ENCODE peak calls at places on chromosome 2, in ten cellular contexts. One of them, this sample, is unnamed.

GRCh38 chr2:230968921-230969672 is 26.8 kb upstream of the SPATA3 start:
- DNase-seq in breast epithelium: no peak
- DNase-seq in body of pancreas: no peak
- DNase-seq in upper lobe of right lung: no peak
- DNase-seq in ascending aorta: no peak
- DNase-seq in HL-60: no peak
- DNase-seq in mammary epithelial cell: no peak
- DNase-seq in Peyer's patch: no peak
- DNase-seq in suprapubic skin: no peak
- DNase-seq in Karpas-422: peak; percentile 68
- DNase-seq in this sample: no peak

GRCh38 chr2:134718095-134718955 is 475 bp downstream of the TMEM163 start:
- DNase-seq in HL-60: peak; percentile 13
- DNase-seq in mammary epithelial cell: no peak
- DNase-seq in body of pancreas: peak; percentile 47
- DNase-seq in upper lobe of right lung: peak; percentile 78
- DNase-seq in suprapubic skin: no peak
- DNase-seq in breast epithelium: no peak
- DNase-seq in Peyer's patch: peak; percentile 54
- DNase-seq in Karpas-422: peak; percentile 48
- DNase-seq in ascending aorta: no peak
- DNase-seq in this sample: no peak

GRCh38 chr2:74457129-74457548 is 1.1 kb upstream of the WBP1 start:
- DNase-seq in Peyer's patch: no peak
- DNase-seq in mammary epithelial cell: no peak
- DNase-seq in body of pancreas: no peak
- DNase-seq in suprapubic skin: no peak
- DNase-seq in breast epithelium: no peak
- DNase-seq in upper lobe of right lung: no peak
- DNase-seq in HL-60: peak; percentile 34
- DNase-seq in ascending aorta: no peak
- DNase-seq in Karpas-422: no peak
- DNase-seq in this sample: no peak

GRCh38 chr2:212791579-212791978 is 253.0 kb upstream of the ERBB4 start:
- DNase-seq in mammary epithelial cell: no peak
- DNase-seq in Peyer's patch: no peak
- DNase-seq in upper lobe of right lung: no peak
- DNase-seq in ascending aorta: no peak
- DNase-seq in HL-60: peak; percentile 8
- DNase-seq in suprapubic skin: no peak
- DNase-seq in Karpas-422: no peak
- DNase-seq in breast epithelium: no peak
- DNase-seq in body of pancreas: no peak
- DNase-seq in this sample: no peak

GRCh38 chr2:42614838-42615237 is 46.4 kb downstream of the MTA3 start:
- DNase-seq in HL-60: no peak
- DNase-seq in Peyer's patch: peak; percentile 53
- DNase-seq in ascending aorta: no peak
- DNase-seq in Karpas-422: no peak
- DNase-seq in upper lobe of right lung: no peak
- DNase-seq in body of pancreas: no peak
- DNase-seq in mammary epithelial cell: no peak
- DNase-seq in suprapubic skin: no peak
- DNase-seq in breast epithelium: no peak
- DNase-seq in this sample: no peak

GRCh38 chr2:135904590-135904989 is 28.3 kb upstream of the MCM6 start:
- DNase-seq in body of pancreas: no peak
- DNase-seq in Karpas-422: no peak
- DNase-seq in upper lobe of right lung: no peak
- DNase-seq in breast epithelium: no peak
- DNase-seq in mammary epithelial cell: peak; percentile 36
- DNase-seq in ascending aorta: no peak
- DNase-seq in suprapubic skin: no peak
- DNase-seq in HL-60: no peak
- DNase-seq in Peyer's patch: no peak
- DNase-seq in this sample: peak; percentile 15

GRCh38 chr2:105802587-105802986 is 57.9 kb downstream of the NCK2 start:
- DNase-seq in upper lobe of right lung: no peak
- DNase-seq in HL-60: no peak
- DNase-seq in suprapubic skin: no peak
- DNase-seq in body of pancreas: no peak
- DNase-seq in breast epithelium: no peak
- DNase-seq in mammary epithelial cell: peak; percentile 47
- DNase-seq in Karpas-422: no peak
- DNase-seq in Peyer's patch: peak; percentile 69
- DNase-seq in ascending aorta: no peak
- DNase-seq in this sample: peak; percentile 74

GRCh38 chr2:9199716-9200633 is 6.6 kb upstream of the ASAP2 start:
- DNase-seq in breast epithelium: no peak
- DNase-seq in Peyer's patch: no peak
- DNase-seq in upper lobe of right lung: no peak
- DNase-seq in suprapubic skin: no peak
- DNase-seq in HL-60: no peak
- DNase-seq in Karpas-422: no peak
- DNase-seq in mammary epithelial cell: no peak
- DNase-seq in ascending aorta: peak; percentile 48
- DNase-seq in body of pancreas: no peak
- DNase-seq in this sample: no peak

GRCh38 chr2:218871345-218872302 is 9.0 kb upstream of the WNT10A start:
- DNase-seq in Peyer's patch: peak; percentile 56
- DNase-seq in suprapubic skin: no peak
- DNase-seq in ascending aorta: no peak
- DNase-seq in Karpas-422: peak; percentile 78
- DNase-seq in HL-60: peak; percentile 26
- DNase-seq in breast epithelium: no peak
- DNase-seq in mammary epithelial cell: no peak
- DNase-seq in body of pancreas: no peak
- DNase-seq in upper lobe of right lung: no peak
- DNase-seq in this sample: no peak
- H3K27me3 ChIP-seq in Peyer's patch: no peaks in the 10 kb centered on the region
- H3K27me3 ChIP-seq in suprapubic skin: peaks cover 69% of the 10 kb centered on the region
- H3K27me3 ChIP-seq in ascending aorta: peaks cover 7% of the 10 kb centered on the region
- H3K27me3 ChIP-seq in Karpas-422: no peaks in the 10 kb centered on the region
- H3K27me3 ChIP-seq in HL-60: no peaks in the 10 kb centered on the region
- H3K27me3 ChIP-seq in breast epithelium: no peaks in the 10 kb centered on the region
- H3K27me3 ChIP-seq in mammary epithelial cell: no peaks in the 10 kb centered on the region
- H3K27me3 ChIP-seq in body of pancreas: peaks cover 38% of the 10 kb centered on the region
- H3K27me3 ChIP-seq in upper lobe of right lung: peaks cover 59% of the 10 kb centered on the region
- H3K27me3 ChIP-seq in this sample: peaks cover 15% of the 10 kb centered on the region

GRCh38 chr2:1714291-1715064 is 29.8 kb downstream of the PXDN start:
- DNase-seq in ascending aorta: peak; percentile 59
- DNase-seq in Karpas-422: no peak
- DNase-seq in HL-60: no peak
- DNase-seq in body of pancreas: no peak
- DNase-seq in Peyer's patch: no peak
- DNase-seq in upper lobe of right lung: no peak
- DNase-seq in suprapubic skin: no peak
- DNase-seq in mammary epithelial cell: no peak
- DNase-seq in breast epithelium: no peak
- DNase-seq in this sample: no peak

GRCh38 chr2:1718339-1719220 is 25.7 kb downstream of the PXDN start:
- DNase-seq in ascending aorta: no peak
- DNase-seq in Karpas-422: no peak
- DNase-seq in mammary epithelial cell: no peak
- DNase-seq in HL-60: no peak
- DNase-seq in upper lobe of right lung: no peak
- DNase-seq in suprapubic skin: no peak
- DNase-seq in body of pancreas: no peak
- DNase-seq in Peyer's patch: no peak
- DNase-seq in breast epithelium: no peak
- DNase-seq in this sample: no peak

GRCh38 chr2:1715184-1716012 is 28.9 kb downstream of the PXDN start:
- DNase-seq in suprapubic skin: no peak
- DNase-seq in HL-60: no peak
- DNase-seq in mammary epithelial cell: no peak
- DNase-seq in ascending aorta: peak; percentile 69
- DNase-seq in Karpas-422: no peak
- DNase-seq in breast epithelium: no peak
- DNase-seq in upper lobe of right lung: no peak
- DNase-seq in body of pancreas: no peak
- DNase-seq in Peyer's patch: no peak
- DNase-seq in this sample: no peak

GRCh38 chr2:1716441-1716840 is 27.9 kb downstream of the PXDN start:
- DNase-seq in upper lobe of right lung: no peak
- DNase-seq in breast epithelium: no peak
- DNase-seq in body of pancreas: no peak
- DNase-seq in Peyer's patch: no peak
- DNase-seq in Karpas-422: no peak
- DNase-seq in suprapubic skin: no peak
- DNase-seq in mammary epithelial cell: no peak
- DNase-seq in ascending aorta: peak; percentile 61
- DNase-seq in HL-60: no peak
- DNase-seq in this sample: no peak

DNA sequence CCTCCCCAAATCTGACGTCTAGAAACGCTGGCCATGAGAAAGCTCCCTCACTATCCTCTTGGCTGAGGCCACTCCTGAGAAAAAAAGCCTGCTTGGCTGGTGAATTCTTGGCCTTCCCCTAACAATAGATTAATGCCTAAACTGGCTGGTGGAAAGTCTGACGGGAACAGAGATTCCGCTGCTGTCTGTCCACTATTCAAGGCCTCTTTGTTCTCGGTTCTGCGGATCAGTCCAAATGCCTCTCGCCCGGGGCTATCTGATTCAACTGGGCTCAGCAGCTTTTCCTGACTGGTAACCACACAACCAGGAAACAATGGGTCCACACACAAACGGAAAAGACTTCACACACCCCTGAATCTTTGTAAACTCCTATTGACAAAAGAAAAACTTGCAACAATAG is 27.2 kb downstream of the PXDN start:
- DNase-seq in Peyer's patch: no peak
- DNase-seq in ascending aorta: peak; percentile 70
- DNase-seq in HL-60: no peak
- DNase-seq in upper lobe of right lung: no peak
- DNase-seq in Karpas-422: no peak
- DNase-seq in mammary epithelial cell: peak; percentile 99
- DNase-seq in body of pancreas: peak; percentile 61
- DNase-seq in suprapubic skin: no peak
- DNase-seq in breast epithelium: peak; percentile 97
- DNase-seq in this sample: no peak
- H3K4me3 ChIP-seq in Peyer's patch: no peak overlapping the region
- H3K4me3 ChIP-seq in ascending aorta: no peak overlapping the region
- H3K4me3 ChIP-seq in HL-60: no peak overlapping the region
- H3K4me3 ChIP-seq in upper lobe of right lung: no peak overlapping the region
- H3K4me3 ChIP-seq in Karpas-422: no peak overlapping the region
- H3K4me3 ChIP-seq in mammary epithelial cell: no peak overlapping the region
- H3K4me3 ChIP-seq in body of pancreas: no peak overlapping the region
- H3K4me3 ChIP-seq in suprapubic skin: no peak overlapping the region
- H3K4me3 ChIP-seq in breast epithelium: no peak overlapping the region
- H3K4me3 ChIP-seq in this sample: no peak overlapping the region

GRCh38 chr2:85756195-85756594 is 2.4 kb downstream of the ATOH8 start:
- DNase-seq in Karpas-422: no peak
- DNase-seq in mammary epithelial cell: no peak
- DNase-seq in suprapubic skin: no peak
- DNase-seq in HL-60: no peak
- DNase-seq in breast epithelium: no peak
- DNase-seq in body of pancreas: no peak
- DNase-seq in upper lobe of right lung: peak; percentile 65
- DNase-seq in ascending aorta: no peak
- DNase-seq in Peyer's patch: no peak
- DNase-seq in this sample: no peak

GRCh38 chr2:85753525-85754312 is at the start of gene ATOH8:
- DNase-seq in HL-60: peak; percentile 75
- DNase-seq in suprapubic skin: peak; percentile 91
- DNase-seq in ascending aorta: peak; percentile 88
- DNase-seq in Karpas-422: no peak
- DNase-seq in breast epithelium: no peak
- DNase-seq in Peyer's patch: peak; percentile 73
- DNase-seq in mammary epithelial cell: peak; percentile 31
- DNase-seq in upper lobe of right lung: peak; percentile 92
- DNase-seq in body of pancreas: peak; percentile 62
- DNase-seq in this sample: no peak

GRCh38 chr2:85753035-85753524 is 711 bp upstream of the ATOH8 start:
- DNase-seq in mammary epithelial cell: no peak
- DNase-seq in breast epithelium: no peak
- DNase-seq in Peyer's patch: peak; percentile 43
- DNase-seq in Karpas-422: no peak
- DNase-seq in suprapubic skin: no peak
- DNase-seq in upper lobe of right lung: no peak
- DNase-seq in HL-60: no peak
- DNase-seq in ascending aorta: no peak
- DNase-seq in body of pancreas: no peak
- DNase-seq in this sample: no peak

GRCh38 chr2:85755122-85756027 is 1.6 kb downstream of the ATOH8 start:
- DNase-seq in body of pancreas: no peak
- DNase-seq in ascending aorta: no peak
- DNase-seq in upper lobe of right lung: peak; percentile 67
- DNase-seq in HL-60: no peak
- DNase-seq in breast epithelium: no peak
- DNase-seq in Karpas-422: no peak
- DNase-seq in Peyer's patch: peak; percentile 48
- DNase-seq in suprapubic skin: no peak
- DNase-seq in mammary epithelial cell: no peak
- DNase-seq in this sample: no peak

DNA sequence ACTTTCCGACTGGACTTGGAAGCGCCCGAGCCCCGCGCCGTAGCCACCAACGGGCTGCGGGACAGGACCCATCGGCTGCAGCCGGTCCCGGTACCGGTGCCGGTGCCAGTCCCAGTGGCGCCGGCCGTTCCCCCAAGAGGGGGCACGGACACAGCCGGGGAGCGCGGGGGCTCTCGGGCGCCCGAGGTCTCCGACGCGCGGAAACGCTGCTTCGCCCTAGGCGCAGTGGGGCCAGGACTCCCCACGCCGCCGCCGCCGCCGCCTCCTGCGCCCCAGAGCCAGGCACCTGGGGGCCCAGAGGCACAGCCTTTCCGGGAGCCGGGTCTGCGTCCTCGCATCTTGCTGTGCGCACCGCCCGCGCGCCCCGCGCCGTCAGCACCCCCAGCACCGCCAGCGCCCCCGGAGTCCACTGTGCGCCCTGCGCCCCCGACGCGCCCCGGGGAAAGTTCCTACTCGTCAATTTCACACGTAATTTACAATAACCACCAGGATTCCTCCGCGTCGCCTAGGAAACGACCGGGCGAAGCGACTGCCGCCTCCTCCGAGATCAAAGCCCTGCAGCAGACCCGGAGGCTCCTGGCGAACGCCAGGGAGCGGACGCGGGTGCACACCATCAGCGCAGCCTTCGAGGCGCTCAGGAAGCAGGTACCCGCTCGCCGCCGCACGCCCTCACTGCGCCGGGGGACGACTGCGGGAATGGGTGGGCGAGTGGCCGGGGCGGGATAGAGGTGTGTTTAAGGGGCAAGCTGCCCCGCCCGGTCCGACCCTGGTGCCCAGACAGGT is 713 bp downstream of the ATOH8 start:
- DNase-seq in Karpas-422: no peak
- DNase-seq in upper lobe of right lung: peak; percentile 78
- DNase-seq in suprapubic skin: no peak
- DNase-seq in mammary epithelial cell: peak; percentile 25
- DNase-seq in ascending aorta: no peak
- DNase-seq in breast epithelium: no peak
- DNase-seq in body of pancreas: peak; percentile 50
- DNase-seq in HL-60: peak; percentile 55
- DNase-seq in Peyer's patch: peak; percentile 52
- DNase-seq in this sample: peak; percentile 5
- H3K27me3 ChIP-seq in Karpas-422: no peaks in the 10 kb centered on the region
- H3K27me3 ChIP-seq in upper lobe of right lung: no peaks in the 10 kb centered on the region
- H3K27me3 ChIP-seq in suprapubic skin: peaks cover 41% of the 10 kb centered on the region
- H3K27me3 ChIP-seq in mammary epithelial cell: peaks cover 31% of the 10 kb centered on the region
- H3K27me3 ChIP-seq in ascending aorta: no peaks in the 10 kb centered on the region
- H3K27me3 ChIP-seq in breast epithelium: no peaks in the 10 kb centered on the region
- H3K27me3 ChIP-seq in body of pancreas: peaks cover 29% of the 10 kb centered on the region
- H3K27me3 ChIP-seq in HL-60: peaks cover 32% of the 10 kb centered on the region
- H3K27me3 ChIP-seq in Peyer's patch: no peaks in the 10 kb centered on the region
- H3K27me3 ChIP-seq in this sample: peaks cover 12% of the 10 kb centered on the region

GRCh38 chr2:131674174-131674507 is 146.5 kb downstream of the CCDC74A start:
- DNase-seq in upper lobe of right lung: no peak
- DNase-seq in suprapubic skin: no peak
- DNase-seq in mammary epithelial cell: no peak
- DNase-seq in body of pancreas: no peak
- DNase-seq in ascending aorta: no peak
- DNase-seq in Peyer's patch: no peak
- DNase-seq in breast epithelium: no peak
- DNase-seq in HL-60: no peak
- DNase-seq in Karpas-422: no peak
- DNase-seq in this sample: no peak
- H3K4me3 ChIP-seq in upper lobe of right lung: peak overlapping the region; percentile 22
- H3K4me3 ChIP-seq in suprapubic skin: peak overlapping the region; percentile 43
- H3K4me3 ChIP-seq in mammary epithelial cell: no peak overlapping the region
- H3K4me3 ChIP-seq in body of pancreas: no peak overlapping the region
- H3K4me3 ChIP-seq in ascending aorta: no peak overlapping the region
- H3K4me3 ChIP-seq in Peyer's patch: peak overlapping the region; percentile 44
- H3K4me3 ChIP-seq in breast epithelium: no peak overlapping the region
- H3K4me3 ChIP-seq in HL-60: no peak overlapping the region
- H3K4me3 ChIP-seq in Karpas-422: no peak overlapping the region
- H3K4me3 ChIP-seq in this sample: no peak overlapping the region

This sample was measured in CD4-positive, CD25-positive, alpha-beta regulatory T cell.